ENCODE peak calls at places on chromosomes 2 and 18, in ten cellular contexts. One of them, this sample, is unnamed.

GRCh38 chr2:70967189-70967588 is 11.2 kb upstream of the ANKRD53 start:
- DNase-seq in GM23338: no peak
- DNase-seq in fibroblast of pulmonary artery: no peak
- DNase-seq in mucosa of descending colon: no peak
- DNase-seq in CD4-positive, alpha-beta T cell: no peak
- DNase-seq in GM13976: no peak
- DNase-seq in transverse colon: no peak
- DNase-seq in progenitor cell of endocrine pancreas: no peak
- DNase-seq in body of pancreas: no peak
- DNase-seq in HFFc6: no peak
- DNase-seq in this sample: no peak

GRCh38 chr2:182098648-182099047 is 113.0 kb downstream of the PPP1R1C start:
- DNase-seq in fibroblast of pulmonary artery: no peak
- DNase-seq in GM13976: no peak
- DNase-seq in transverse colon: no peak
- DNase-seq in mucosa of descending colon: no peak
- DNase-seq in progenitor cell of endocrine pancreas: no peak
- DNase-seq in GM23338: no peak
- DNase-seq in body of pancreas: no peak
- DNase-seq in HFFc6: no peak
- DNase-seq in CD4-positive, alpha-beta T cell: no peak
- DNase-seq in this sample: no peak

GRCh38 chr2:144004742-144005141 is 515.2 kb downstream of the ZEB2 start:
- DNase-seq in mucosa of descending colon: no peak
- DNase-seq in body of pancreas: no peak
- DNase-seq in transverse colon: no peak
- DNase-seq in GM23338: no peak
- DNase-seq in fibroblast of pulmonary artery: no peak
- DNase-seq in CD4-positive, alpha-beta T cell: no peak
- DNase-seq in HFFc6: no peak
- DNase-seq in progenitor cell of endocrine pancreas: no peak
- DNase-seq in GM13976: no peak
- DNase-seq in this sample: no peak

GRCh38 chr2:206443735-206444527 is 599 bp downstream of the ADAM23 start:
- DNase-seq in HFFc6: no peak
- DNase-seq in GM23338: peak
- DNase-seq in CD4-positive, alpha-beta T cell: no peak
- DNase-seq in progenitor cell of endocrine pancreas: peak
- DNase-seq in GM13976: peak
- DNase-seq in transverse colon: no peak
- DNase-seq in body of pancreas: no peak
- DNase-seq in mucosa of descending colon: no peak
- DNase-seq in fibroblast of pulmonary artery: peak
- DNase-seq in this sample: peak

GRCh38 chr18:26286008-26286407 is 59.8 kb downstream of the TAF4B start:
- DNase-seq in CD4-positive, alpha-beta T cell: no peak
- DNase-seq in transverse colon: no peak
- DNase-seq in GM13976: no peak
- DNase-seq in fibroblast of pulmonary artery: no peak
- DNase-seq in mucosa of descending colon: no peak
- DNase-seq in progenitor cell of endocrine pancreas: no peak
- DNase-seq in GM23338: no peak
- DNase-seq in body of pancreas: no peak
- DNase-seq in HFFc6: no peak
- DNase-seq in this sample: no peak

GRCh38 chr18:10304853-10305252 is 149.6 kb upstream of the APCDD1 start:
- DNase-seq in fibroblast of pulmonary artery: peak
- DNase-seq in body of pancreas: peak
- DNase-seq in GM23338: no peak
- DNase-seq in transverse colon: no peak
- DNase-seq in HFFc6: peak
- DNase-seq in GM13976: no peak
- DNase-seq in progenitor cell of endocrine pancreas: no peak
- DNase-seq in CD4-positive, alpha-beta T cell: no peak
- DNase-seq in mucosa of descending colon: no peak
- DNase-seq in this sample: no peak

GRCh38 chr18:23306842-23307241 is 146.2 kb upstream of the RIOK3 start:
- DNase-seq in progenitor cell of endocrine pancreas: no peak
- DNase-seq in mucosa of descending colon: no peak
- DNase-seq in HFFc6: no peak
- DNase-seq in body of pancreas: no peak
- DNase-seq in transverse colon: no peak
- DNase-seq in GM13976: peak
- DNase-seq in GM23338: no peak
- DNase-seq in fibroblast of pulmonary artery: no peak
- DNase-seq in CD4-positive, alpha-beta T cell: no peak
- DNase-seq in this sample: peak

GRCh38 chr2:69180227-69180626 is 167.2 kb downstream of the ANTXR1 start:
- DNase-seq in GM13976: no peak
- DNase-seq in mucosa of descending colon: no peak
- DNase-seq in body of pancreas: no peak
- DNase-seq in CD4-positive, alpha-beta T cell: no peak
- DNase-seq in progenitor cell of endocrine pancreas: no peak
- DNase-seq in fibroblast of pulmonary artery: no peak
- DNase-seq in GM23338: no peak
- DNase-seq in transverse colon: no peak
- DNase-seq in HFFc6: no peak
- DNase-seq in this sample: no peak

GRCh38 chr2:165428996-165429395 is 40.5 kb upstream of the CSRNP3 start:
- DNase-seq in body of pancreas: no peak
- DNase-seq in GM23338: no peak
- DNase-seq in GM13976: no peak
- DNase-seq in HFFc6: no peak
- DNase-seq in fibroblast of pulmonary artery: no peak
- DNase-seq in CD4-positive, alpha-beta T cell: no peak
- DNase-seq in transverse colon: no peak
- DNase-seq in progenitor cell of endocrine pancreas: no peak
- DNase-seq in mucosa of descending colon: no peak
- DNase-seq in this sample: no peak

GRCh38 chr2:190467575-190468083 is 59.5 kb downstream of the MFSD6 start:
- DNase-seq in CD4-positive, alpha-beta T cell: no peak
- DNase-seq in transverse colon: no peak
- DNase-seq in mucosa of descending colon: no peak
- DNase-seq in body of pancreas: no peak
- DNase-seq in GM23338: no peak
- DNase-seq in fibroblast of pulmonary artery: no peak
- DNase-seq in GM13976: no peak
- DNase-seq in HFFc6: peak
- DNase-seq in progenitor cell of endocrine pancreas: no peak
- DNase-seq in this sample: no peak

GRCh38 chr2:237854295-237854694 is 5.1 kb upstream of the RAMP1 start:
- DNase-seq in CD4-positive, alpha-beta T cell: no peak
- DNase-seq in fibroblast of pulmonary artery: no peak
- DNase-seq in progenitor cell of endocrine pancreas: no peak
- DNase-seq in GM23338: no peak
- DNase-seq in transverse colon: no peak
- DNase-seq in mucosa of descending colon: no peak
- DNase-seq in body of pancreas: no peak
- DNase-seq in GM13976: no peak
- DNase-seq in HFFc6: no peak
- DNase-seq in this sample: no peak

DNA sequence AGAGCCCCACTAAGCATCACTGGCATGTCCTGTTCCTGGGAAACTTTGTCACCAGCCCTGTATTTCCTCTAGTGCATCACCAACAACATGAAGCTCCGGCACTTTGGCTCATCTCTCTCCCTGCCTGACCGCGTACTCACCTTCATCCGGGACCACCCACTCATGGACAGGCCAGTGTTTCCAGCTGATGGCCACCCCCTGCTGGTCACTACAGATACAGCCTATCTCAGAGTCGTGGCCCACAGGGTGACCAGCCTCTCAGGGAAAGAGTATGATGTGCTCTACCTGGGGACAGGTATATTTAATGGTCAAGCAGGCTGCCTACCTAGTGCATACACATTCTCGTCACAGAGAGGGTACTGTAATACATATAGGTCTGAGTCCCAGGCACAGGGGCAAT is 21.0 kb downstream of the SEMA4F start:
- DNase-seq in transverse colon: no peak
- DNase-seq in body of pancreas: no peak
- DNase-seq in progenitor cell of endocrine pancreas: no peak
- DNase-seq in GM13976: no peak
- DNase-seq in fibroblast of pulmonary artery: no peak
- DNase-seq in CD4-positive, alpha-beta T cell: no peak
- DNase-seq in GM23338: peak
- DNase-seq in mucosa of descending colon: no peak
- DNase-seq in HFFc6: no peak
- DNase-seq in this sample: no peak
- TF ChIP-seq CTCF in transverse colon: no peak
- TF ChIP-seq CTCF in body of pancreas: no peak
- TF ChIP-seq CTCF in progenitor cell of endocrine pancreas: peak
- TF ChIP-seq CTCF in GM13976: no peak
- TF ChIP-seq CTCF in fibroblast of pulmonary artery: peak
- TF ChIP-seq CTCF in CD4-positive, alpha-beta T cell: no peak
- TF ChIP-seq CTCF in GM23338: peak
- TF ChIP-seq CTCF in mucosa of descending colon: no peak
- TF ChIP-seq CTCF in HFFc6: peak
- TF ChIP-seq CTCF in this sample: no peak

DNA sequence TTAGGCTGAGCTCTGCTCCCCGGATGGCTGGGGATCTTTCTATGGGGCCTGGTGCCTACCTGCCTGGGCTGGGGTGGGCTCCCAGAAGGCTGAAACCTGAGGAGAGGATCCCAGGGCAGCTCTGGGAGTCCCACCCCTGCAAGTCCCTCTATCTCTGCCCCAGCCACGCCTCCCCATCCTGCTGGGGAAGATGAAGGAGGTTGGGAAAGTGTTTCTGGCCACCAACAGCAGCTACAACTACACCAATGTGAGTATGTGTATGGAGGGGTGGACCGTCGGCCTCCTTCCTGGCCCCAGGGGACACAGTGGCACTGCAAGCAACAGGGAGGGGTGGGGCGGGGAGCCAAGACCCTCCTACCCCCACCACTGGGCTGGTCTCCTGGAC is 2.7 kb downstream of the NT5DC4 start:
- DNase-seq in mucosa of descending colon: no peak
- DNase-seq in CD4-positive, alpha-beta T cell: no peak
- DNase-seq in body of pancreas: no peak
- DNase-seq in fibroblast of pulmonary artery: no peak
- DNase-seq in GM13976: no peak
- DNase-seq in GM23338: no peak
- DNase-seq in HFFc6: no peak
- DNase-seq in progenitor cell of endocrine pancreas: no peak
- DNase-seq in transverse colon: no peak
- DNase-seq in this sample: no peak
- TF ChIP-seq CTCF in mucosa of descending colon: no peak
- TF ChIP-seq CTCF in CD4-positive, alpha-beta T cell: no peak
- TF ChIP-seq CTCF in body of pancreas: no peak
- TF ChIP-seq CTCF in fibroblast of pulmonary artery: no peak
- TF ChIP-seq CTCF in GM13976: no peak
- TF ChIP-seq CTCF in GM23338: no peak
- TF ChIP-seq CTCF in HFFc6: no peak
- TF ChIP-seq CTCF in progenitor cell of endocrine pancreas: no peak
- TF ChIP-seq CTCF in transverse colon: no peak
- TF ChIP-seq CTCF in this sample: no peak

GRCh38 chr2:46390901-46391395 is 88.4 kb upstream of the TMEM247 start:
- DNase-seq in mucosa of descending colon: no peak
- DNase-seq in CD4-positive, alpha-beta T cell: no peak
- DNase-seq in HFFc6: no peak
- DNase-seq in body of pancreas: no peak
- DNase-seq in transverse colon: no peak
- DNase-seq in GM23338: no peak
- DNase-seq in GM13976: no peak
- DNase-seq in fibroblast of pulmonary artery: no peak
- DNase-seq in progenitor cell of endocrine pancreas: no peak
- DNase-seq in this sample: no peak

GRCh38 chr2:46387886-46388515 is 90.8 kb downstream of the EPAS1 start:
- DNase-seq in GM23338: no peak
- DNase-seq in fibroblast of pulmonary artery: no peak
- DNase-seq in CD4-positive, alpha-beta T cell: no peak
- DNase-seq in HFFc6: no peak
- DNase-seq in mucosa of descending colon: no peak
- DNase-seq in body of pancreas: no peak
- DNase-seq in transverse colon: no peak
- DNase-seq in progenitor cell of endocrine pancreas: no peak
- DNase-seq in GM13976: no peak
- DNase-seq in this sample: no peak

GRCh38 chr2:46388873-46389272 is 90.5 kb upstream of the TMEM247 start:
- DNase-seq in GM13976: no peak
- DNase-seq in fibroblast of pulmonary artery: no peak
- DNase-seq in progenitor cell of endocrine pancreas: no peak
- DNase-seq in mucosa of descending colon: no peak
- DNase-seq in HFFc6: no peak
- DNase-seq in transverse colon: no peak
- DNase-seq in body of pancreas: no peak
- DNase-seq in CD4-positive, alpha-beta T cell: no peak
- DNase-seq in GM23338: no peak
- DNase-seq in this sample: no peak

GRCh38 chr2:46390036-46390435 is 89.3 kb upstream of the TMEM247 start:
- DNase-seq in fibroblast of pulmonary artery: no peak
- DNase-seq in CD4-positive, alpha-beta T cell: no peak
- DNase-seq in HFFc6: no peak
- DNase-seq in transverse colon: no peak
- DNase-seq in progenitor cell of endocrine pancreas: no peak
- DNase-seq in mucosa of descending colon: no peak
- DNase-seq in GM13976: no peak
- DNase-seq in GM23338: no peak
- DNase-seq in body of pancreas: no peak
- DNase-seq in this sample: no peak

GRCh38 chr2:46389417-46389916 is 89.9 kb upstream of the TMEM247 start:
- DNase-seq in GM13976: no peak
- DNase-seq in HFFc6: no peak
- DNase-seq in transverse colon: no peak
- DNase-seq in body of pancreas: no peak
- DNase-seq in mucosa of descending colon: no peak
- DNase-seq in CD4-positive, alpha-beta T cell: no peak
- DNase-seq in progenitor cell of endocrine pancreas: no peak
- DNase-seq in GM23338: no peak
- DNase-seq in fibroblast of pulmonary artery: peak
- DNase-seq in this sample: no peak
- TF ChIP-seq CTCF in GM13976: no peak
- TF ChIP-seq CTCF in HFFc6: no peak
- TF ChIP-seq CTCF in transverse colon: no peak
- TF ChIP-seq CTCF in body of pancreas: no peak
- TF ChIP-seq CTCF in mucosa of descending colon: no peak
- TF ChIP-seq CTCF in CD4-positive, alpha-beta T cell: no peak
- TF ChIP-seq CTCF in progenitor cell of endocrine pancreas: no peak
- TF ChIP-seq CTCF in GM23338: no peak
- TF ChIP-seq CTCF in fibroblast of pulmonary artery: peak
- TF ChIP-seq CTCF in this sample: no peak

GRCh38 chr18:4802296-4802695 is 347.2 kb upstream of the DLGAP1 start:
- DNase-seq in CD4-positive, alpha-beta T cell: no peak
- DNase-seq in transverse colon: no peak
- DNase-seq in GM13976: no peak
- DNase-seq in progenitor cell of endocrine pancreas: no peak
- DNase-seq in mucosa of descending colon: no peak
- DNase-seq in body of pancreas: no peak
- DNase-seq in HFFc6: no peak
- DNase-seq in GM23338: no peak
- DNase-seq in fibroblast of pulmonary artery: no peak
- DNase-seq in this sample: no peak

GRCh38 chr18:4808891-4809290 is 353.8 kb upstream of the DLGAP1 start:
- DNase-seq in progenitor cell of endocrine pancreas: no peak
- DNase-seq in GM13976: no peak
- DNase-seq in fibroblast of pulmonary artery: no peak
- DNase-seq in body of pancreas: no peak
- DNase-seq in transverse colon: no peak
- DNase-seq in mucosa of descending colon: no peak
- DNase-seq in HFFc6: no peak
- DNase-seq in CD4-positive, alpha-beta T cell: no peak
- DNase-seq in GM23338: no peak
- DNase-seq in this sample: no peak

GRCh38 chr18:4807495-4808293 is 352.6 kb upstream of the DLGAP1 start:
- DNase-seq in GM13976: no peak
- DNase-seq in body of pancreas: no peak
- DNase-seq in progenitor cell of endocrine pancreas: no peak
- DNase-seq in GM23338: no peak
- DNase-seq in mucosa of descending colon: no peak
- DNase-seq in CD4-positive, alpha-beta T cell: no peak
- DNase-seq in fibroblast of pulmonary artery: no peak
- DNase-seq in HFFc6: no peak
- DNase-seq in transverse colon: no peak
- DNase-seq in this sample: no peak

GRCh38 chr18:4806342-4806741 is 351.2 kb upstream of the DLGAP1 start:
- DNase-seq in mucosa of descending colon: no peak
- DNase-seq in transverse colon: no peak
- DNase-seq in body of pancreas: no peak
- DNase-seq in progenitor cell of endocrine pancreas: no peak
- DNase-seq in HFFc6: no peak
- DNase-seq in fibroblast of pulmonary artery: no peak
- DNase-seq in GM13976: no peak
- DNase-seq in GM23338: no peak
- DNase-seq in CD4-positive, alpha-beta T cell: no peak
- DNase-seq in this sample: no peak
- TF ChIP-seq CTCF in mucosa of descending colon: no peak
- TF ChIP-seq CTCF in transverse colon: no peak
- TF ChIP-seq CTCF in body of pancreas: no peak
- TF ChIP-seq CTCF in progenitor cell of endocrine pancreas: no peak
- TF ChIP-seq CTCF in HFFc6: no peak
- TF ChIP-seq CTCF in fibroblast of pulmonary artery: no peak
- TF ChIP-seq CTCF in GM13976: no peak
- TF ChIP-seq CTCF in GM23338: no peak
- TF ChIP-seq CTCF in CD4-positive, alpha-beta T cell: no peak
- TF ChIP-seq CTCF in this sample: no peak